ENCODE peak calls at places on chromosomes 4 and X, in seven cellular contexts. Q, B, W, Z, J, U and X are unnamed samples.

GRCh38 chr4:77538144-77538543 is 67.5 kb upstream of the CXCL13 start:
- DNase-seq in J (peak), Q (no peak), Z (no peak), B (no peak), U (no peak), W (no peak), X (no peak)

GRCh38 chr4:186934255-186934654 is 210.6 kb upstream of the FAT1 start:
- DNase-seq in J (no peak), Z (no peak), B (no peak), U (no peak), W (no peak), Q (no peak), X (no peak)

GRCh38 chr4:139596680-139597279 is 40.8 kb upstream of the SETD7 start:
- DNase-seq in J (no peak), Q (no peak), Z (no peak), U (no peak), B (no peak), W (no peak), X (no peak)

GRCh38 chr4:59200992-59201391 is 1999.1 kb upstream of the ADGRL3 start:
- DNase-seq in Q (no peak), U (no peak), J (no peak), W (no peak), Z (no peak), B (no peak), X (no peak)

GRCh38 chr4:105632599-105632998 is 75.9 kb downstream of the INTS12 start:
- DNase-seq in W (no peak), Z (no peak), J (no peak), Q (no peak), B (no peak), U (no peak), X (peak)

GRCh38 chr4:169253087-169253675 is 17.6 kb downstream of the SH3RF1 start:
- DNase-seq in Z (no peak), J (no peak), B (no peak), W (no peak), Q (no peak), U (no peak), X (no peak)

GRCh38 chr4:5895287-5895686 is 2.4 kb upstream of the CRMP1 start:
- DNase-seq in Z (no peak), W (no peak), J (no peak), B (no peak), Q (no peak), U (no peak), X (no peak)

GRCh38 chr4:96993528-96993927 is 1149.7 kb downstream of the STPG2 start:
- DNase-seq in J (no peak), Q (no peak), Z (no peak), U (no peak), W (no peak), B (no peak), X (no peak)

GRCh38 chr4:145909773-145910172 is 28.9 kb downstream of the ZNF827 start:
- DNase-seq in Q (no peak), B (no peak), J (no peak), Z (no peak), U (no peak), W (no peak), X (peak)

GRCh38 chrX:24231169-24231568 is 81.6 kb downstream of the ZFX start:
- DNase-seq in Q (no peak), W (no peak), B (peak), Z (no peak), J (peak), U (no peak), X (peak)

DNA sequence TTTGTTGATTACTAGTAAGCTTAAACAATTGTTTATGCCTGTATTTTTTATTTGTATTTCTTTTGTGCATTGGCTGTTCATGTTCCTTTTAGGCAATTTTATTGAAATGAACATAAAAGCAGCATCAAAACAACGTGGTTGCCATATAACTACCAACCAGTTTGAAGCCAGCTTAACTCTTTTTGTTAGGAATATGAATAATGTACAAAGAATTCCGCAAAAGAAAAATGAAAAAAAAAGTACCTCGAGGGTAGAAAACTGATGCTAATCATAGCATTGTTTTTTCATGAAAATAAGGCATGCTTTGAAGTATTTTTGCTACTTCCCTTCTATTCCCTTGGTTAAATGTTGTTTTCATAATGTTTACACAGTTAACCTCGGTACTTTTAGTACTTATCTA is 1024.0 kb upstream of the SLIT2 start:
- DNase-seq in U (no peak), J (no peak), Z (no peak), Q (no peak), W (no peak), B (no peak), X (no peak)
- TF ChIP-seq JUND in U (no peak), J (no peak), Z (no peak), Q (no peak), W (no peak), B (no peak), X (no peak)

GRCh38 chr4:7423801-7424552 is 10.8 kb downstream of the PSAPL1 start:
- DNase-seq in B (no peak), J (no peak), U (peak), Q (no peak), W (no peak), Z (no peak), X (peak)
- TF ChIP-seq JUND in B (no peak), J (no peak), U (no peak), Q (no peak), W (no peak), Z (no peak), X (no peak)

GRCh38 chrX:103439161-103439560 is 62.8 kb downstream of the BEX3 start:
- DNase-seq in W (no peak), Q (no peak), J (no peak), Z (no peak), B (no peak), U (no peak), X (no peak)
- TF ChIP-seq JUND in W (no peak), Q (no peak), J (no peak), Z (no peak), B (no peak), U (no peak), X (no peak)

GRCh38 chr4:76127754-76128153 is 20.4 kb downstream of the NUP54 start:
- DNase-seq in Q (no peak), W (no peak), U (no peak), B (no peak), Z (no peak), J (no peak), X (peak)
- TF ChIP-seq JUND in Q (no peak), W (no peak), U (no peak), B (no peak), Z (no peak), J (no peak), X (peak)